ENCODE peak calls at places on chromosomes 1 and 21, in four cellular contexts. One of them, this sample, is unnamed.

GRCh38 chr1:167666416-167666815 is 36.4 kb downstream of the RCSD1 start:
- DNase-seq in astrocyte: peak; percentile 32
- DNase-seq in psoas muscle: no peak
- DNase-seq in left ventricle myocardium inferior: no peak
- DNase-seq in this sample: no peak

GRCh38 chr1:157199421-157199755 is 61.2 kb upstream of the ETV3 start:
- DNase-seq in astrocyte: no peak
- DNase-seq in psoas muscle: no peak
- DNase-seq in left ventricle myocardium inferior: no peak
- DNase-seq in this sample: no peak

GRCh38 chr1:11862890-11863289 is 4.1 kb upstream of the NPPB start:
- DNase-seq in astrocyte: no peak
- DNase-seq in psoas muscle: no peak
- DNase-seq in left ventricle myocardium inferior: no peak
- DNase-seq in this sample: no peak

GRCh38 chr1:39671793-39672550 is at the start of gene NT5C1A:
- DNase-seq in astrocyte: no peak
- DNase-seq in psoas muscle: peak; percentile 62
- DNase-seq in left ventricle myocardium inferior: peak; percentile 76
- DNase-seq in this sample: peak; percentile 46

GRCh38 chr1:36446780-36447179 is 3.5 kb downstream of the OSCP1 start:
- DNase-seq in astrocyte: no peak
- DNase-seq in psoas muscle: no peak
- DNase-seq in left ventricle myocardium inferior: no peak
- DNase-seq in this sample: no peak

GRCh38 chr21:36783612-36784383 is 84.9 kb downstream of the SIM2 start:
- DNase-seq in astrocyte: peak; percentile 90
- DNase-seq in psoas muscle: no peak
- DNase-seq in left ventricle myocardium inferior: no peak
- DNase-seq in this sample: no peak

GRCh38 chr1:205658943-205659581 is 21.2 kb downstream of the SLC45A3 start:
- DNase-seq in astrocyte: no peak
- DNase-seq in psoas muscle: peak; percentile 79
- DNase-seq in left ventricle myocardium inferior: peak; percentile 81
- DNase-seq in this sample: peak; percentile 88

GRCh38 chr1:87428351-87428750 is 99.7 kb downstream of the LMO4 start:
- DNase-seq in astrocyte: no peak
- DNase-seq in psoas muscle: no peak
- DNase-seq in left ventricle myocardium inferior: no peak
- DNase-seq in this sample: no peak

GRCh38 chr1:211480941-211481545 is 10.9 kb downstream of the RD3 start:
- DNase-seq in astrocyte: no peak
- DNase-seq in psoas muscle: no peak
- DNase-seq in left ventricle myocardium inferior: no peak
- DNase-seq in this sample: no peak

GRCh38 chr1:68145418-68146126 is 86.8 kb downstream of the WLS start:
- DNase-seq in astrocyte: no peak
- DNase-seq in psoas muscle: no peak
- DNase-seq in left ventricle myocardium inferior: no peak
- DNase-seq in this sample: peak; percentile 70

GRCh38 chr1:239719642-239720258 is 333.4 kb downstream of the CHRM3 start:
- DNase-seq in astrocyte: no peak
- DNase-seq in psoas muscle: no peak
- DNase-seq in left ventricle myocardium inferior: no peak
- DNase-seq in this sample: no peak

GRCh38 chr1:100606438-100606837 is 68.5 kb downstream of the GPR88 start:
- DNase-seq in astrocyte: peak; percentile 44
- DNase-seq in psoas muscle: peak; percentile 21
- DNase-seq in left ventricle myocardium inferior: peak; percentile 24
- DNase-seq in this sample: peak; percentile 52

GRCh38 chr1:165828581-165829329 is 1.3 kb downstream of the UCK2 start:
- DNase-seq in astrocyte: peak; percentile 86
- DNase-seq in psoas muscle: peak; percentile 35
- DNase-seq in left ventricle myocardium inferior: peak; percentile 25
- DNase-seq in this sample: peak; percentile 75

GRCh38 chr1:228906461-228906860 is 171.2 kb downstream of the RHOU start:
- DNase-seq in astrocyte: no peak
- DNase-seq in psoas muscle: no peak
- DNase-seq in left ventricle myocardium inferior: no peak
- DNase-seq in this sample: no peak

GRCh38 chr1:183824295-183824694 is 19.4 kb downstream of the RGL1 start:
- DNase-seq in astrocyte: no peak
- DNase-seq in psoas muscle: no peak
- DNase-seq in left ventricle myocardium inferior: no peak
- DNase-seq in this sample: no peak

GRCh38 chr1:188949701-188950100 is 1528.0 kb downstream of the BRINP3 start:
- DNase-seq in astrocyte: no peak
- DNase-seq in psoas muscle: no peak
- DNase-seq in left ventricle myocardium inferior: no peak
- DNase-seq in this sample: no peak

GRCh38 chr1:27563407-27564263 is 40.3 kb downstream of the AHDC1 start:
- DNase-seq in astrocyte: peak; percentile 39
- DNase-seq in psoas muscle: peak; percentile 74
- DNase-seq in left ventricle myocardium inferior: peak; percentile 73
- DNase-seq in this sample: peak; percentile 95

GRCh38 chr1:44537538-44537937 is 132.5 kb downstream of the RNF220 start:
- DNase-seq in astrocyte: no peak
- DNase-seq in psoas muscle: no peak
- DNase-seq in left ventricle myocardium inferior: no peak
- DNase-seq in this sample: no peak

GRCh38 chr1:1306070-1306660 is 1.6 kb downstream of the ACAP3 start:
- DNase-seq in astrocyte: no peak
- DNase-seq in psoas muscle: no peak
- DNase-seq in left ventricle myocardium inferior: no peak
- DNase-seq in this sample: no peak

GRCh38 chr1:119225831-119226230 is 85.4 kb upstream of the WARS2 start:
- DNase-seq in astrocyte: no peak
- DNase-seq in psoas muscle: no peak
- DNase-seq in left ventricle myocardium inferior: no peak
- DNase-seq in this sample: no peak
- TF ChIP-seq CTCF in astrocyte: no peak
- TF ChIP-seq CTCF in psoas muscle: peak; percentile 21
- TF ChIP-seq CTCF in left ventricle myocardium inferior: no peak
- TF ChIP-seq CTCF in this sample: no peak

DNA sequence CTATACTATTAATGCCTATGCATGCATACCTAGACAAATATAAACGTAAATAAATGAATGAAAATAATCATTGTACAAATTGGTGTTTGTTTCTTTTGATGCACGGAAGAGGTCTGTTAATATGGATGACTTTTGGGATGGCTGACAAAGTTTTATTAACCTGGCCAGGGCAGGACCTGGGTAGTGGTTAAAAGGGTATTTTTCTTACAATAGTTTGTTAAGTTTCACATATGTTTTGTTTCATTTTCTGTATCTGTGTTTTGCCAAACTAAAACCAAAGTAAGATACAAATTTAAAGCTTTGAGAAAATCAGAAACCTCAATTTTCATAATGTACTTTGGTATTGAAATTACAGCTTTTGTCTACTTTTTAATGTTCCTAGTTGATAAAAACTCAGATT is 222.7 kb upstream of the OLFM3 start:
- DNase-seq in astrocyte: no peak
- DNase-seq in psoas muscle: no peak
- DNase-seq in left ventricle myocardium inferior: no peak
- DNase-seq in this sample: no peak
- H3K27ac ChIP-seq in astrocyte: no peak overlapping the region
- H3K27ac ChIP-seq in psoas muscle: no peak overlapping the region
- H3K27ac ChIP-seq in left ventricle myocardium inferior: no peak overlapping the region
- H3K27ac ChIP-seq in this sample: no peak overlapping the region

GRCh38 chr1:54798206-54798605 is 2.9 kb downstream of the TTC22 start:
- DNase-seq in astrocyte: no peak
- DNase-seq in psoas muscle: no peak
- DNase-seq in left ventricle myocardium inferior: no peak
- DNase-seq in this sample: no peak

GRCh38 chr1:54803761-54804470 is 2.8 kb upstream of the TTC22 start:
- DNase-seq in astrocyte: no peak
- DNase-seq in psoas muscle: peak; percentile 52
- DNase-seq in left ventricle myocardium inferior: no peak
- DNase-seq in this sample: no peak

GRCh38 chr1:54798769-54799641 is 2.1 kb downstream of the TTC22 start:
- DNase-seq in astrocyte: no peak
- DNase-seq in psoas muscle: no peak
- DNase-seq in left ventricle myocardium inferior: no peak
- DNase-seq in this sample: peak; percentile 31

GRCh38 chr1:54800041-54800898 is 853 bp downstream of the TTC22 start:
- DNase-seq in astrocyte: no peak
- DNase-seq in psoas muscle: no peak
- DNase-seq in left ventricle myocardium inferior: no peak
- DNase-seq in this sample: no peak

DNA sequence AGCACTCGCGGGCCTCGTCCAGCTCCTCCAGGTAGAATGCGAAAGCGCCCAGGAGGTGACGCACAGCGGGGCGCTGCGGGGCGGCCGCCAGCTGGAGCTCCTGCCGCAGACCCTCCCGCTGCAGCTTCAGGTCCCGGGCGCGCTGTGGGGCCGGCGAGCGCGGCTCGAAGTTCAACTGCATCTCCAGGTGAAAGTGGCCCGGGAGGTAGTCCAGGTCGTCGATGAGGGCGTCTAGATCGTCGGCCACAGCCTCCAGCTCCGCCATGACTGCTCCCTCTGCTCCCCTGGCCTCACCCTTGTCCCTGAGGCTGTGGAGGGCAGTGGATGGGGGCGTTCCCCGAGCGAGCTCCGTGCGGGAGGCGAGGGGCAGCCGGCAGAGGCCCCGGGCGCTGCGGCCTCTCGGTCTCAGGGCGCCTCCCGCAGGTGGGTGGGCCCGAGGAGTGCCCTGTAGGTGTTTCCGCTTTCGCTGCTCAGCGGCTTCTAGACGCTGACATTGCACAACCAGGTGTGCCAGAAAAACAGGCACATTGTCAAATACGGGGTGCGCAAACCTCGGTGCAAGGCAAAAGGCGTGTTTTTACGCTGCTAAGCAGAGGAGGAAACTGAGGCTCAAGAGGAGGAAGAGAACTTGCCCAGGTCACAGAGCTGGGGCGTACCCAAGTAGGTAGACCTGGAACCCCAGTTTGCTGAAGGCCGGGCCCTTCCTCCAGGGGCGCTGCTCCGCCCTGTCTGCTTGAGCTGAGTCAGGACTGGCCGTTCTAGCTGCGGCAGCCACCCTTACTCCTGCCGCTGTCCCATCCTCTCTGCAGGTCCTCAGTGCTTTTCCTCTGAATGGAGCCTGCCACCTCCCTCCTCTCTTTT is at the start of gene TTC22:
- DNase-seq in astrocyte: no peak
- DNase-seq in psoas muscle: peak; percentile 27
- DNase-seq in left ventricle myocardium inferior: no peak
- DNase-seq in this sample: peak; percentile 79
- TF ChIP-seq CTCF in astrocyte: no peak
- TF ChIP-seq CTCF in psoas muscle: no peak
- TF ChIP-seq CTCF in left ventricle myocardium inferior: peak; percentile 45
- TF ChIP-seq CTCF in this sample: peak; percentile 47

GRCh38 chr1:7388141-7388487 is 383.0 kb upstream of the VAMP3 start:
- DNase-seq in astrocyte: no peak
- DNase-seq in psoas muscle: no peak
- DNase-seq in left ventricle myocardium inferior: peak; percentile 36
- DNase-seq in this sample: no peak
- H3K27ac ChIP-seq in astrocyte: no peak overlapping the region
- H3K27ac ChIP-seq in psoas muscle: no peak overlapping the region
- H3K27ac ChIP-seq in left ventricle myocardium inferior: peak overlapping the region; percentile 87
- H3K27ac ChIP-seq in this sample: no peak overlapping the region

DNA sequence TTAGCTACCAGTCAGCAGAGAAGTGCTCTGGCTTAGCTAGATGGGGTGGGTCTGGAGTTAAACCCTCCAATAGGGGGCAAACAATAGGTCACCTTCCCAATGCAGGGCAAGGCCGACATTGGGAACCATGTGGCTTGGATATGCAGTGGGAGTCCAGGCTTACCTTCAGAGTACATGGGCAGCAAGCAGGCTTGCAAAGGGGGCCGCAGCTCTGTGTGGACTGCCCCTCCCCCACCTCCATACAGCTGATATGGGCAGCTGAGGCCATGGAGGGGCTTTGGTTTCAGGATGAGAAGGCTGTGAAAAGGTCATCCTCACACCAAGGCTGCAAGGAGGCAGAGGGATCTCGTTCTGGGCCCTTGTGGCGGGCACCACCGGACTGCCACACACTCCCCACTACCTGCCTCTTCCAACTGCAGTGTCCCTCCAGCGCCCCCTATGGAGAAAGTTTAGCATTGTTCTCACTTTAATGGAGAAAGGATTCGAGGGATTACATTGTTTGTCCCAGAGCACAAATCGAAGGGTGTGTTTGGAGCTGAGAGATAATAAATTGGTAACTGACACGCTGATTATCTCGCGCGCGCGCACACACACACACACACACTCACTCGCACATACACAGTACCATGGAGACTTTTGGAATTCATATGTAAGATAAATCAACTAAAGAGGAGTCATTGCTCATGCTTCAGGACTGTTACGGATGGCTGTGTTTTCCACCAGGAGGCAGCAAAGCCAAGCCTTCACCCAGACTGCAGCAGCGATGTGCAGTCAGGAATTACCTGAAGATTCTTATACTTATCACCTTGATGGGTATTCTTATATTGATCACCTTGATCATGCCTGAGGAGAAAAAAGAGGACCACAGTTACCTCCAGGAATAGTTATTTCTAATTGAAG is 7.0 kb upstream of the SMCP start:
- DNase-seq in astrocyte: peak; percentile 8
- DNase-seq in psoas muscle: no peak
- DNase-seq in left ventricle myocardium inferior: no peak
- DNase-seq in this sample: no peak
- TF ChIP-seq CTCF in astrocyte: peak; percentile 31
- TF ChIP-seq CTCF in psoas muscle: no peak
- TF ChIP-seq CTCF in left ventricle myocardium inferior: no peak
- TF ChIP-seq CTCF in this sample: no peak

GRCh38 chr1:235779770-235780169 is 86.9 kb downstream of the LYST start:
- DNase-seq in astrocyte: no peak
- DNase-seq in psoas muscle: no peak
- DNase-seq in left ventricle myocardium inferior: no peak
- DNase-seq in this sample: no peak

GRCh38 chr1:235776396-235776795 is 90.3 kb downstream of the LYST start:
- DNase-seq in astrocyte: no peak
- DNase-seq in psoas muscle: no peak
- DNase-seq in left ventricle myocardium inferior: no peak
- DNase-seq in this sample: no peak

DNA sequence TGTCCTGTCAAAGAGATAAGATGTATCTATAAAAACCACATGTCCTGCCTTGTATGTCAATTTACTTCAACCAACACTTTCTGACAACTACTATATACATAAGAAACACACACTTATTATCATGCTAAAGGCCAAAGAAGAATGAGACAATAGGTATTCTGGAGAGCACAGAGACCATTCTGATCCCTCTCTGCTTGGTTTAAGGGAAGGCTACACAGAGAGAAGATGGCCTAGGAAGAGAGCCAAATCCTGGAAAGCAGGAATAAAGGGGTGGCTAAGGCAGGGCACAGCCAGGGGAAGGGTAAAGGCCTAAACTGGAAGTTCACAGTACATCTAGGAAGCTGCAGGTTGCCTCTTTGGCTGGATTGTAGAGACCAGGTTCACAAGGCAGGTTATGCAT is 91.2 kb downstream of the LYST start:
- DNase-seq in astrocyte: no peak
- DNase-seq in psoas muscle: no peak
- DNase-seq in left ventricle myocardium inferior: no peak
- DNase-seq in this sample: no peak
- H3K27ac ChIP-seq in astrocyte: no peak overlapping the region
- H3K27ac ChIP-seq in psoas muscle: no peak overlapping the region
- H3K27ac ChIP-seq in left ventricle myocardium inferior: no peak overlapping the region
- H3K27ac ChIP-seq in this sample: no peak overlapping the region

GRCh38 chr1:155681776-155682175 is 6.8 kb downstream of the YY1AP1 start:
- DNase-seq in astrocyte: no peak
- DNase-seq in psoas muscle: no peak
- DNase-seq in left ventricle myocardium inferior: no peak
- DNase-seq in this sample: no peak

GRCh38 chr1:155673003-155673402 is 15.6 kb downstream of the YY1AP1 start:
- DNase-seq in astrocyte: no peak
- DNase-seq in psoas muscle: no peak
- DNase-seq in left ventricle myocardium inferior: no peak
- DNase-seq in this sample: no peak

GRCh38 chr1:155678027-155678426 is 10.5 kb downstream of the YY1AP1 start:
- DNase-seq in astrocyte: no peak
- DNase-seq in psoas muscle: no peak
- DNase-seq in left ventricle myocardium inferior: no peak
- DNase-seq in this sample: no peak
- TF ChIP-seq CTCF in astrocyte: no peak
- TF ChIP-seq CTCF in psoas muscle: no peak
- TF ChIP-seq CTCF in left ventricle myocardium inferior: no peak
- TF ChIP-seq CTCF in this sample: no peak

This sample was measured in pancreas.